ENCODE peak calls at places on chromosomes 13 and 19, in eight cellular contexts. W is heart right ventricle, Z is upper lobe of right lung, G is IMR-90, C is heart left ventricle, F is HCT116, R is Panc1, M is fibroblast of pulmonary artery. E is an unnamed sample.

GRCh38 chr13:23608138-23608537 is 37.9 kb downstream of the TNFRSF19 start:
- DNase-seq in W (no peak), G (no peak), R (no peak), Z (no peak), M (no peak), C (no peak), F (no peak), E (no peak)

GRCh38 chr13:46101488-46102289 is 3.1 kb downstream of the CPB2 start:
- DNase-seq in M (no peak), W (no peak), Z (no peak), F (no peak), R (no peak), C (no peak), G (no peak), E (no peak)

GRCh38 chr19:45455707-45456499 is 11.9 kb upstream of the FOSB start:
- DNase-seq in C (peak), G (peak), M (peak), R (peak), Z (peak), F (peak), W (peak), E (peak)

GRCh38 chr19:44737238-44738160 is 11.0 kb upstream of the BCL3 start:
- DNase-seq in R (no peak), M (no peak), Z (no peak), F (no peak), G (peak), C (no peak), W (no peak), E (no peak)

GRCh38 chr13:87094646-87095045 is 576.5 kb upstream of the SLITRK5 start:
- DNase-seq in C (no peak), F (no peak), R (no peak), M (peak), G (no peak), Z (no peak), W (no peak), E (no peak)

GRCh38 chr19:46620267-46620666 is 4.6 kb downstream of the PTGIR start:
- DNase-seq in R (no peak), G (no peak), C (no peak), M (no peak), Z (no peak), F (no peak), W (no peak), E (no peak)

GRCh38 chr19:29583196-29584006 is 22.7 kb upstream of the POP4 start:
- DNase-seq in G (peak), W (no peak), R (no peak), M (peak), F (no peak), Z (no peak), C (no peak), E (no peak)

GRCh38 chr13:106532111-106532929 is 3.1 kb downstream of the EFNB2 start:
- DNase-seq in R (no peak), G (peak), F (no peak), Z (no peak), C (no peak), M (peak), W (no peak), E (no peak)

GRCh38 chr13:51322826-51323225 is 16.7 kb upstream of the SERPINE3 start:
- DNase-seq in M (no peak), F (no peak), R (no peak), Z (no peak), C (no peak), G (no peak), W (no peak), E (no peak)

GRCh38 chr13:98976338-98976737 is 1.5 kb downstream of the DOCK9 start:
- DNase-seq in F (no peak), C (no peak), R (no peak), W (no peak), M (peak), Z (no peak), G (peak), E (no peak)

GRCh38 chr13:90445179-90445578 is 902.3 kb upstream of the MIR17HG start:
- DNase-seq in W (no peak), R (no peak), M (peak), F (peak), C (no peak), G (peak), Z (no peak), E (no peak)

GRCh38 chr13:46812398-46812797 is 15.4 kb upstream of the ESD start:
- DNase-seq in G (no peak), R (no peak), W (no peak), F (no peak), M (no peak), C (no peak), Z (no peak), E (no peak)

GRCh38 chr13:109058071-109058470 is 428.7 kb downstream of the MYO16 start:
- DNase-seq in R (no peak), Z (no peak), F (no peak), W (no peak), G (no peak), C (no peak), M (no peak), E (no peak)

GRCh38 chr19:36745870-36746269 is 26.7 kb downstream of the ZNF850 start:
- DNase-seq in G (no peak), F (no peak), W (no peak), R (no peak), C (no peak), M (no peak), Z (no peak), E (no peak)

DNA sequence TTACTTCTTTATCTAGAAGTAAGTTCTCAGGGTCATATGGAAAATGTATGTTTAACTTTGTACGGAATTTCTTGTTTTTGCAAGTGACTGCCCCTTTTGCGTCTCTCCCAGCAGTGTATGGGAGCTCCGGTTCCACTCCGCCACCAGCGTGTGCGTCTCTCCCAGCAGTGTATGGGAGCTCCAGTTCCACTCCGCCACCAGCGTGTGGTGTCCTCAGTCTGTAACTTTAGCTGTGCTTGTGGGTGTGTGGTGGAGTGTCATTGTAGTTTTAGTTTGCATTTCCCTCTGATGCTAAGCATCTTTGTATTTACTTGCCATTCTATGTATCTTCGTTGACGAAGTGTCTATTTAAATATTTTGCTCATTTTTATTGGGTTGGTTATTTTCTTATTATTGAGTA is 2.4 kb downstream of the CUL4A start:
- DNase-seq in W (peak), M (no peak), G (no peak), C (no peak), Z (no peak), R (no peak), F (no peak), E (no peak)
- TF ChIP-seq CTCF in W (no peak), M (no peak), G (peak), C (no peak), Z (no peak), R (peak), F (no peak), E (no peak)

DNA sequence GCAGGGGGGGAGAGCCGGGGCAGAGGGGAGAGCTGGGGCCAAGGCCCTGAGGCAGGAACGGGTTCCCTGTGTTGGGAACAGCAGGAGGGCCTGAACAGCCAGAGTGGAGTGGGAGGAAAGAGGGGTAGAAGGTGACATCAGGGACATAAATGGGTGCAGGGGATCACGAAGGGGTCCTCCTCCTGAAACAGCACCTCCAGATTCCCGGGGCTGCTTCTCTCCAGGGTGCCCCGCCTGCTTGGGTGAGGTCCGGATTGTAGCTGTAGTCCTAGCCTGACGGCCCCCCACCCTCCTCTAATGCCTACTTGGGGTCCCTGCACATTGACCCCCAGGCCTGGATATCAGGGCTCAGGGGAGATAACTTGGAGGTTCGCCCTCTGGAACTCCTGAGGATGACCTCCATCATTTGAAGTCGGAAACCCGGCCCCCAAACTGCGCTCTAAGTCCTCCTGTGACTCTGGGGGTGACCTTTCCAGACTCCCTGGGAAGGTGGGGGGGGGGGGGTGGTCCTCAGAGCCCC is 473 bp upstream of the SCN1B start:
- DNase-seq in W (no peak), G (no peak), C (no peak), M (no peak), R (no peak), Z (no peak), F (no peak), E (no peak)
- H3K4me3 ChIP-seq in W (peak), G (peak), C (peak), M (peak), R (peak), Z (peak), F (peak), E (no peak)

DNA sequence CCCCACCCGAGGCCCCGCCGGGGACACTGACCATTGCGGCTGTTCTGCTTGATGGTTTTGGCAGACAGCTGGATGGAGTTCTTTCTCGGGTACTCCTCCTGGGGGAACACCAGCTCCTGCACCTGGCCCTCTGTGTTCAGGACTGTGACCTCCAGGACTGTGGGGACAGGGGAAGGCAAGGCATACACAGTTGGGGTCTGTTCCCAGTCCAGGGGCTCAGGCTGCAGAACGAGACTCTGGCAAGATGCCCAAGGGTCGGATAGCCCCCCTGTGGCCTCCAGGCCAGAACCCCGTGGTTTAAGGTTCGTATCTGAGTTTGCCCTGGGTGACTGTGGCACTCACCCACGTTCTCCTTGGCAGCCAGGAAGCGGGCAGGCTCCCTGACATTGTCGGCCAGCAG is 22.7 kb upstream of the ASF1B start:
- DNase-seq in C (no peak), Z (no peak), F (no peak), M (no peak), R (no peak), W (no peak), G (no peak), E (no peak)
- TF ChIP-seq CTCF in C (no peak), Z (no peak), F (no peak), M (no peak), R (no peak), W (no peak), G (no peak), E (no peak)

GRCh38 chr19:4389064-4389375 is 11.3 kb downstream of the SH3GL1 start:
- DNase-seq in W (no peak), M (no peak), F (no peak), R (no peak), Z (no peak), G (no peak), C (no peak), E (peak)

GRCh38 chr19:4389511-4390016 is 10.8 kb downstream of the SH3GL1 start:
- DNase-seq in Z (no peak), G (no peak), F (no peak), M (no peak), C (no peak), R (no peak), W (no peak), E (peak)

GRCh38 chr19:4390017-4390861 is 10.1 kb downstream of the SH3GL1 start:
- DNase-seq in R (no peak), G (peak), Z (no peak), W (no peak), M (peak), F (no peak), C (peak), E (no peak)

GRCh38 chr19:4391701-4392543 is 8.4 kb downstream of the SH3GL1 start:
- DNase-seq in C (peak), G (peak), R (no peak), W (peak), M (peak), F (no peak), Z (no peak), E (no peak)

GRCh38 chr19:4390862-4391693 is 9.3 kb downstream of the SH3GL1 start:
- DNase-seq in W (no peak), C (no peak), R (no peak), M (no peak), F (no peak), Z (no peak), G (no peak), E (no peak)
- H3K4me3 ChIP-seq in W (peak), C (peak), R (no peak), M (no peak), F (no peak), Z (peak), G (no peak), E (no peak)

GRCh38 chr19:18853755-18854427 is 22.1 kb downstream of the UPF1 start:
- DNase-seq in R (no peak), W (no peak), Z (peak), M (no peak), G (no peak), C (no peak), F (no peak), E (no peak)
- TF ChIP-seq CTCF in R (no peak), W (no peak), Z (no peak), M (no peak), G (no peak), C (no peak), F (no peak), E (no peak)

GRCh38 chr13:40064723-40065122 is 409.3 kb downstream of the COG6 start:
- DNase-seq in W (no peak), R (no peak), M (peak), Z (no peak), C (no peak), F (no peak), G (peak), E (no peak)

GRCh38 chr13:40063278-40063698 is 407.8 kb downstream of the COG6 start:
- DNase-seq in C (no peak), M (no peak), G (no peak), W (no peak), F (no peak), Z (no peak), R (no peak), E (no peak)

GRCh38 chr13:40063743-40064142 is 408.3 kb downstream of the COG6 start:
- DNase-seq in M (no peak), R (no peak), F (no peak), C (no peak), G (no peak), Z (no peak), W (no peak), E (no peak)

GRCh38 chr13:40061466-40062450 is 406.3 kb downstream of the COG6 start:
- DNase-seq in W (no peak), Z (no peak), C (no peak), R (no peak), F (no peak), M (peak), G (no peak), E (no peak)

DNA sequence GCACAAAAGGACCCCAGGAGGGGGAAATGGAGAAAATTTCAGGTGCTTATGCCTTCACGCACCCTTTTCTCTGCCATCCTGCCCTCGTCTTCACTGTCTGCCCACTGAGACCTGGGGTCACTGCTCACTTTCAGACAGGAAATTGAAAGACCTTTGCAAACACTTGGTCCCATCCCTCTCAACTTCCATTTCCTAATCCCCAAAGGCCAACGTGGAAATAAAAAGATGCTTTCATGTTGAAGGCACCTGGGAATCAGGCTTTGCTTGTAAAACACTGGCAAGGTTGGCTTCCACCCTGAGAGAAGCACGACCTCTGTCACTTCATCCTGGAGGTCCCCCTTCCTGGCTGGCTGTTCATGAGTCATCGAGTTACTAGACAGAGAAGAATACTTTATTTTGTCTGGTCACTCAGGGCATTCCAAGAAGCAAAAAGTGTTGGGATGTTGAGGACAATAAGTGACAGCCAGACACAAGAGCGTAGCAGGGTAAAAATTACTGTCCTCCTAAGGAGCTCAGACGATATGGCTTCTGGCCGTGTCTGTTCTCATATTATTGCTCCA is 408.8 kb downstream of the COG6 start:
- DNase-seq in G (no peak), R (no peak), C (no peak), W (no peak), F (no peak), M (no peak), Z (no peak), E (no peak)
- H3K4me3 ChIP-seq in G (no peak), R (no peak), C (no peak), W (no peak), F (no peak), M (no peak), Z (no peak), E (no peak)

E was measured in mucosa of descending colon.